ENCODE peak calls at places on chromosome 17, in ten cellular contexts. A is stimulated activated CD4-positive, alpha-beta T cell treated with anti-CD3 and anti-CD28 coated beads, Interleukin-2, amount 100 ng/mL, for 24 hours; T is HFFc6; K is lower lobe of right lung; J is GM13976; W is T-helper 1 cell; Z is NCI-H510A; C is AG09309; D is foreskin fibroblast; U is NCI-H774. Q is an unnamed sample.

GRCh38 chr17:76074390-76075363 is at the start of gene GALR2:
- DNase-seq in W (no peak), T (no peak), J (peak), K (no peak), D (no peak), C (no peak), A (no peak), U (no peak), Z (no peak), Q (no peak)

GRCh38 chr17:7137182-7137943 is 22.7 kb upstream of the ASGR2 start:
- DNase-seq in Z (no peak), U (no peak), C (no peak), D (peak), J (no peak), A (no peak), K (peak), T (no peak), W (no peak), Q (no peak)

GRCh38 chr17:81682565-81683207 is 911 bp downstream of the ARL16 start:
- DNase-seq in K (no peak), D (peak), A (no peak), T (no peak), U (no peak), Z (no peak), W (no peak), C (no peak), J (no peak), Q (no peak)

GRCh38 chr17:35089846-35090193 is 26.3 kb upstream of the RFFL start:
- DNase-seq in T (peak), D (peak), U (peak), J (no peak), A (peak), C (no peak), W (peak), Z (no peak), K (peak), Q (peak)

GRCh38 chr17:48751172-48751571 is 22.6 kb upstream of the HOXB13 start:
- DNase-seq in T (no peak), W (no peak), Z (no peak), A (no peak), C (no peak), K (no peak), U (no peak), J (no peak), D (no peak), Q (no peak)

GRCh38 chr17:16351831-16352230 is 1.4 kb downstream of the CENPV start:
- DNase-seq in K (no peak), U (no peak), Z (no peak), D (peak), C (no peak), T (peak), W (no peak), J (no peak), A (no peak), Q (peak)

GRCh38 chr17:60230358-60230757 is 80.6 kb downstream of the CA4 start:
- DNase-seq in W (no peak), U (no peak), J (no peak), C (peak), K (no peak), T (peak), Z (no peak), D (peak), A (no peak), Q (no peak)

GRCh38 chr17:17772231-17772630 is 64.6 kb downstream of the SREBF1 start:
- DNase-seq in W (no peak), C (no peak), Z (no peak), K (no peak), T (no peak), J (no peak), U (no peak), D (no peak), A (no peak), Q (no peak)

GRCh38 chr17:5282639-5283217 is 644 bp downstream of the RABEP1 start:
- DNase-seq in T (peak), Z (no peak), W (no peak), U (no peak), K (peak), D (peak), A (peak), J (no peak), C (no peak), Q (peak)

GRCh38 chr17:7844292-7845154 is 10.3 kb upstream of the TMEM88 start:
- DNase-seq in K (peak), T (peak), U (peak), D (peak), A (peak), C (no peak), Z (peak), W (peak), J (peak), Q (peak)

GRCh38 chr17:34858941-34859562 is 102.2 kb downstream of the CCT6B start:
- DNase-seq in Z (no peak), T (no peak), D (no peak), W (no peak), K (no peak), J (no peak), A (no peak), U (no peak), C (no peak), Q (no peak)